ENCODE peak calls at places on chromosomes 13 and 19, in five cellular contexts. One of them, this sample, is unnamed.
A peak's percentile ranks its signal among the peaks of the same experiment; 100 is the strongest.

GRCh38 chr13:98172570-98173405 is 4.3 kb downstream of the RNF113B start:
- DNase-seq in T-helper 9 cell: no peak
- DNase-seq in neural crest cell: no peak
- DNase-seq in T-cell: no peak
- DNase-seq in stromal cell of bone marrow: no peak
- DNase-seq in this sample: no peak

GRCh38 chr13:31046711-31047279 is 114.3 kb downstream of the TEX26 start:
- DNase-seq in T-cell: no peak
- DNase-seq in neural crest cell: no peak
- DNase-seq in stromal cell of bone marrow: no peak
- DNase-seq in T-helper 9 cell: no peak
- DNase-seq in this sample: no peak

GRCh38 chr19:5305163-5305562 is 35.4 kb downstream of the PTPRS start:
- DNase-seq in neural crest cell: no peak
- DNase-seq in stromal cell of bone marrow: no peak
- DNase-seq in T-cell: no peak
- DNase-seq in T-helper 9 cell: no peak
- DNase-seq in this sample: no peak

GRCh38 chr19:55591555-55591954 is 7.8 kb downstream of the FIZ1 start:
- DNase-seq in T-helper 9 cell: no peak
- DNase-seq in neural crest cell: no peak
- DNase-seq in T-cell: no peak
- DNase-seq in stromal cell of bone marrow: no peak
- DNase-seq in this sample: no peak

GRCh38 chr13:36124236-36124822 is 6.9 kb downstream of the DCLK1 start:
- DNase-seq in T-helper 9 cell: no peak
- DNase-seq in T-cell: no peak
- DNase-seq in neural crest cell: no peak
- DNase-seq in stromal cell of bone marrow: peak; percentile 83
- DNase-seq in this sample: no peak

GRCh38 chr13:34065915-34066314 is 248.0 kb downstream of the RFC3 start:
- DNase-seq in neural crest cell: no peak
- DNase-seq in T-cell: no peak
- DNase-seq in stromal cell of bone marrow: no peak
- DNase-seq in T-helper 9 cell: no peak
- DNase-seq in this sample: no peak

GRCh38 chr13:51549050-51549449 is 35.2 kb upstream of the WDFY2 start:
- DNase-seq in T-cell: no peak
- DNase-seq in T-helper 9 cell: no peak
- DNase-seq in neural crest cell: no peak
- DNase-seq in stromal cell of bone marrow: no peak
- DNase-seq in this sample: no peak

GRCh38 chr13:42758515-42758914 is 22.9 kb upstream of the FAM216B start:
- DNase-seq in stromal cell of bone marrow: no peak
- DNase-seq in T-helper 9 cell: no peak
- DNase-seq in neural crest cell: no peak
- DNase-seq in T-cell: no peak
- DNase-seq in this sample: no peak